ENCODE peak calls at places on chromosomes 12 and 14, in nine cellular contexts. M is ascending aorta; A is AG04450; D is CD8-positive, alpha-beta T cell; R is upper lobe of right lung; W is left ventricle myocardium inferior; O is Peyer's patch; K is heart right ventricle; Z is neural progenitor cell. V is an unnamed sample.

GRCh38 chr12:25200703-25201102 is 5.7 kb downstream of the ETFRF1 start:
- DNase-seq in K (no peak), R (no peak), A (no peak), W (no peak), O (no peak), Z (no peak), M (no peak), D (no peak), V (no peak)

GRCh38 chr14:24224618-24225071 is 7.5 kb downstream of the NEDD8 start:
- DNase-seq in R (no peak), K (no peak), M (peak; percentile 41), W (no peak), A (peak; percentile 47), D (no peak), Z (no peak), O (no peak), V (no peak)

GRCh38 chr12:54991161-54991991 is 6.8 kb upstream of the TESPA1 start:
- DNase-seq in D (peak; percentile 36), O (no peak), K (no peak), W (no peak), A (no peak), R (no peak), M (no peak), Z (no peak), V (no peak)

GRCh38 chr12:93710574-93710926 is 33.4 kb downstream of the CRADD start:
- DNase-seq in M (no peak), D (no peak), O (no peak), Z (no peak), A (no peak), K (no peak), W (no peak), R (no peak), V (no peak)

GRCh38 chr14:62722406-62722805 is 322.9 kb downstream of the KCNH5 start:
- DNase-seq in A (no peak), M (no peak), Z (no peak), R (no peak), D (no peak), K (no peak), O (no peak), W (no peak), V (no peak)

GRCh38 chr14:104822821-104823615 is 22.1 kb downstream of the ZBTB42 start:
- DNase-seq in M (no peak), R (peak; percentile 56), Z (no peak), W (no peak), O (peak; percentile 42), D (no peak), K (no peak), A (no peak), V (no peak)

GRCh38 chr12:126772171-126772864 is 1494.7 kb upstream of the TMEM132C start:
- DNase-seq in M (no peak), Z (no peak), D (peak; percentile 20), A (no peak), R (no peak), W (no peak), O (peak; percentile 71), K (no peak), V (peak; percentile 37)

GRCh38 chr12:59194794-59195193 is 274.5 kb upstream of the LRIG3 start:
- DNase-seq in W (no peak), R (no peak), D (no peak), O (no peak), M (no peak), K (no peak), A (no peak), Z (peak; percentile 7), V (no peak)

GRCh38 chr12:110807640-110808039 is 39.1 kb upstream of the CCDC63 start:
- DNase-seq in D (no peak), Z (no peak), O (no peak), A (no peak), W (no peak), K (no peak), M (no peak), R (no peak), V (no peak)

GRCh38 chr12:106815741-106816140 is 41.3 kb downstream of the RIC8B start:
- DNase-seq in O (no peak), K (no peak), Z (no peak), W (no peak), D (no peak), A (no peak), R (no peak), M (no peak), V (no peak)

GRCh38 chr14:75523771-75524171 is 1.5 kb downstream of the BATF start:
- DNase-seq in M (no peak), R (no peak), Z (no peak), O (peak; percentile 51), W (no peak), K (no peak), D (no peak), A (no peak), V (no peak)

GRCh38 chr12:49643961-49644619 is 20.7 kb downstream of the PRPF40B start:
- DNase-seq in W (no peak), O (no peak), R (no peak), M (no peak), D (no peak), K (no peak), A (no peak), Z (no peak), V (no peak)

GRCh38 chr14:94099006-94099405 is 11.5 kb upstream of the IFI27 start:
- DNase-seq in A (no peak), R (no peak), Z (no peak), K (no peak), O (no peak), M (no peak), D (no peak), W (no peak), V (no peak)

GRCh38 chr12:88242161-88242925 is 100.2 kb downstream of the TMTC3 start:
- DNase-seq in Z (no peak), R (no peak), K (no peak), W (no peak), O (no peak), A (peak; percentile 92), M (peak; percentile 68), D (no peak), V (no peak)

GRCh38 chr14:99578541-99579044 is 25.4 kb downstream of the CCDC85C start:
- DNase-seq in D (no peak), K (peak; percentile 57), R (no peak), M (no peak), W (peak; percentile 55), A (no peak), O (peak; percentile 61), Z (no peak), V (no peak)

GRCh38 chr12:126202138-126202537 is 1136.9 kb downstream of the AACS start:
- DNase-seq in W (no peak), D (no peak), A (no peak), K (no peak), Z (no peak), M (no peak), R (no peak), O (no peak), V (no peak)

GRCh38 chr12:59388176-59388575 is 207.7 kb upstream of the SLC16A7 start:
- DNase-seq in Z (no peak), K (no peak), O (no peak), W (no peak), M (no peak), R (no peak), D (no peak), A (no peak), V (no peak)

GRCh38 chr12:133080619-133081407 is at the start of gene ZNF140:
- DNase-seq in R (peak; percentile 97), W (peak; percentile 96), O (peak; percentile 98), Z (peak; percentile 99), A (peak; percentile 94), K (peak; percentile 97), M (peak; percentile 98), D (peak; percentile 94), V (peak; percentile 85)

GRCh38 chr12:133080051-133080618 is 588 bp upstream of the ZNF140 start:
- DNase-seq in M (peak; percentile 99), W (peak; percentile 98), O (peak; percentile 99), R (peak; percentile 99), D (peak; percentile 96), K (peak; percentile 99), Z (peak; percentile 99), A (peak; percentile 99), V (peak; percentile 90)

GRCh38 chr12:133083345-133083744 is 2.6 kb downstream of the ZNF140 start:
- DNase-seq in O (no peak), K (no peak), R (no peak), Z (no peak), W (no peak), M (no peak), A (no peak), D (no peak), V (no peak)

DNA sequence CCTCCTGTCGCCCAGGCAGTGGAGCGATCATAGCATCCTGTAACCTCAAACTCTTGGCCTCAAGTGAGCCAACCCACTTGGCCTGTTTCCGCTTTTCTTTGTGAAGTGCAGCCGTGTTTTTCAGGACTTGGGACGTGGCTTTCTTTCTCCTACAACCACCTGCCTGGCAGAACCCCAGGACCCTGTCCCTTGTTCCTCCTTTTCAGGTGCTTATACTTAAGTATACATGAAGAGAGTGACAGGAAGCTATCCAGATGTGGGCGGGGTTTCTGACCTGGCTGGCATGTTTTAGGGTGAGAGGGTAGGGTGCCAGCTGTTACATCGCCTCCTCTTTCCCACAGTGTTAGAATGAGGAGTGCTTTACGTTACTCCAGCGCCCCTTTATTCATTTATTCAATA is 684 bp downstream of the ZNF140 start:
- DNase-seq in O (no peak), W (no peak), A (no peak), R (no peak), M (no peak), D (no peak), Z (no peak), K (peak; percentile 11), V (no peak)
- H3K9me3 ChIP-seq in O (peaks cover 10% of the 10 kb centered on the region), W (peaks cover 83% of the 10 kb centered on the region), A (peaks cover 71% of the 10 kb centered on the region), R (peaks cover 76% of the 10 kb centered on the region), M (peaks cover 68% of the 10 kb centered on the region), D (peaks cover 50% of the 10 kb centered on the region), Z (peaks cover 58% of the 10 kb centered on the region), K (no peaks in the 10 kb centered on the region), V (peaks cover 35% of the 10 kb centered on the region)

DNA sequence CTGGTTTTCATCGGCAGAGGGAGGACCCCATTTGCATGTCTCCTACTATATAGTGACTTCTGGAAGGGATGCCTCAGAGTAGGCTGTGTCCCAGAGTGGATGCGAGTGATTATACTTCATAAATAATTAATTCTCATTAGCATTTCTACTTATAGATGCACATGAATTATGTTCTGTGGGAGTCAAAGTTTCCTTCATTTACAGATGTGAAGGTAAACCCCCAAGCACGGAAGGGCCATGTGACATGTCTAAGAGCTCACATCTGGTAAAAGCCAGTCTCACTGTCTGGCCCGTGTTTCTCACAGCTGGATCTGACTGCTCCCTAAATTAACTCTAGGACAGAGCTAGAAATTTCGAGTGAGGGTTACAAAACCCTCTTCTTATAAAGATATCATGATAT is 685.1 kb downstream of the TMEM121 start:
- DNase-seq in D (no peak), W (no peak), M (no peak), O (no peak), K (no peak), A (no peak), R (no peak), Z (no peak), V (no peak)
- H3K9me3 ChIP-seq in D (no peaks in the 10 kb centered on the region), W (no peaks in the 10 kb centered on the region), M (no peaks in the 10 kb centered on the region), O (no peaks in the 10 kb centered on the region), K (no peaks in the 10 kb centered on the region), A (peaks cover 39% of the 10 kb centered on the region), R (no peaks in the 10 kb centered on the region), Z (peaks cover 6% of the 10 kb centered on the region), V (no peaks in the 10 kb centered on the region)

GRCh38 chr14:32865827-32866376 is 72.8 kb upstream of the NPAS3 start:
- DNase-seq in K (no peak), W (no peak), M (no peak), A (no peak), Z (no peak), R (no peak), D (no peak), O (no peak), V (no peak)
- H3K9me3 ChIP-seq in K (no peaks in the 10 kb centered on the region), W (no peaks in the 10 kb centered on the region), M (no peaks in the 10 kb centered on the region), A (no peaks in the 10 kb centered on the region), Z (no peaks in the 10 kb centered on the region), R (no peaks in the 10 kb centered on the region), D (no peaks in the 10 kb centered on the region), O (no peaks in the 10 kb centered on the region), V (no peaks in the 10 kb centered on the region)

GRCh38 chr14:105885561-105886320 is 359.4 kb downstream of the TMEM121 start:
- DNase-seq in W (peak; percentile 2), Z (no peak), M (peak; percentile 40), A (no peak), K (no peak), O (peak; percentile 42), R (peak; percentile 46), D (no peak), V (peak; percentile 4)
- H3K9me3 ChIP-seq in W (peaks cover 4% of the 10 kb centered on the region), Z (no peaks in the 10 kb centered on the region), M (no peaks in the 10 kb centered on the region), A (peaks cover 84% of the 10 kb centered on the region), K (no peaks in the 10 kb centered on the region), O (no peaks in the 10 kb centered on the region), R (no peaks in the 10 kb centered on the region), D (no peaks in the 10 kb centered on the region), V (no peaks in the 10 kb centered on the region)